ENCODE peak calls at places on chromosome 22, in ten cellular contexts. X, J, V, O, B, S, E, K, T and C are unnamed samples.
A peak's percentile ranks its signal among the peaks of the same experiment; 100 is the strongest.

GRCh38 chr22:35452351-35452781 is 52.4 kb downstream of the MCM5 start:
- DNase-seq in X (no peak), J (no peak), V (no peak), O (no peak), B (no peak), S (no peak), E (no peak), K (no peak), T (no peak), C (no peak)

GRCh38 chr22:21641417-21641794 is 696 bp upstream of the SDF2L1 start:
- DNase-seq in X (peak; percentile 51), J (no peak), V (peak; percentile 51), O (no peak), B (no peak), S (peak; percentile 61), E (peak; percentile 43), K (no peak), T (peak; percentile 50), C (peak; percentile 52)

GRCh38 chr22:29359469-29359868 is 28.9 kb downstream of the AP1B1 start:
- DNase-seq in X (peak; percentile 76), J (peak; percentile 37), V (peak; percentile 70), O (no peak), B (no peak), S (no peak), E (peak; percentile 53), K (no peak), T (peak; percentile 42), C (no peak)

GRCh38 chr22:42685941-42686666 is 34.6 kb downstream of the A4GALT start:
- DNase-seq in X (no peak), J (no peak), V (peak; percentile 73), O (no peak), B (peak; percentile 10), S (peak; percentile 90), E (peak; percentile 61), K (no peak), T (peak; percentile 13), C (no peak)

GRCh38 chr22:29607426-29607825 is 4.0 kb downstream of the NF2 start:
- DNase-seq in X (no peak), J (no peak), V (no peak), O (no peak), B (no peak), S (no peak), E (no peak), K (no peak), T (no peak), C (no peak)

GRCh38 chr22:31556627-31557203 is 60.4 kb downstream of the SFI1 start:
- DNase-seq in X (peak; percentile 45), J (peak; percentile 38), V (peak; percentile 57), O (no peak), B (no peak), S (no peak), E (no peak), K (peak; percentile 19), T (peak; percentile 31), C (no peak)

GRCh38 chr22:21938906-21939305 is 13.7 kb downstream of the PPM1F start:
- DNase-seq in X (no peak), J (no peak), V (no peak), O (no peak), B (no peak), S (no peak), E (no peak), K (no peak), T (no peak), C (no peak)

GRCh38 chr22:40220316-40221054 is 42.8 kb downstream of the TNRC6B start:
- DNase-seq in X (peak; percentile 22), J (no peak), V (no peak), O (no peak), B (no peak), S (no peak), E (peak; percentile 27), K (peak; percentile 68), T (no peak), C (no peak)

GRCh38 chr22:21866821-21867527 is 471 bp downstream of the MAPK1 start:
- DNase-seq in X (no peak), J (peak; percentile 43), V (peak; percentile 7), O (no peak), B (peak; percentile 39), S (peak; percentile 78), E (peak; percentile 26), K (no peak), T (no peak), C (no peak)

GRCh38 chr22:31616315-31616980 is 45.6 kb downstream of the PISD start:
- DNase-seq in X (no peak), J (no peak), V (no peak), O (no peak), B (no peak), S (no peak), E (no peak), K (no peak), T (no peak), C (peak; percentile 84)

GRCh38 chr22:29727248-29727551 is 7.4 kb downstream of the CABP7 start:
- DNase-seq in X (no peak), J (peak; percentile 30), V (peak; percentile 30), O (no peak), B (peak; percentile 48), S (no peak), E (peak; percentile 37), K (no peak), T (peak; percentile 29), C (peak; percentile 81)

GRCh38 chr22:43126506-43127165 is 16.1 kb downstream of the BIK start:
- DNase-seq in X (peak; percentile 64), J (no peak), V (peak; percentile 48), O (peak; percentile 38), B (no peak), S (peak; percentile 83), E (no peak), K (peak; percentile 84), T (peak; percentile 60), C (no peak)

GRCh38 chr22:21714059-21714770 is 21.4 kb downstream of the YPEL1 start:
- DNase-seq in X (no peak), J (no peak), V (no peak), O (no peak), B (no peak), S (no peak), E (no peak), K (no peak), T (no peak), C (no peak)

DNA sequence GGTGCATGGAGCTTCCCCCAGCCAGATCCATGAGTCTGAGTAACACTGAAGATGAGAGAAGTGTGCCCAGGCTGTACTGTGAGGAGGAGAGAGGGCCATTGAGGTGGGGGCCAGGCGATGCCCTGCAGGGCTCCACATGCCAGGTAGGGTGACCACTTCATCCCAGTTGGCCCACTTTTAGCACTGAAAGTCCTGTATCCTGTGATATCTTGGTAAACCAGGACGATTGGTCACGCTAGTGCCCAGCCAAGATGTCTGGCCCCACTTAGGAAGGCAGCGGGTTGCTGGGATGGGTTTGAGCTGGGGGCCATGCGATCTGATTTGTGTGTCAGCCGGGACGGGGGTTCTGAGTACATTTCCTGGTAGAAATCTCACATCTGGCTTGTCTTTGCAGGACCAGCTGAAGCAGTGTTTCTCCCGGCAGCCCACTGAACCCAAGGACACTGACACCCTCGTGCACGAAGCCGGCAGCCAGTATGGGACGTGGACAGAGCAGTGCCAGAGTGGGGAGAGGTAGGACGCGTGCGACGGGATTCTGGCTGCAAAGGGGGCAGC is 29.2 kb upstream of the CRYBB3 start:
- DNase-seq in X (no peak), J (no peak), V (no peak), O (no peak), B (no peak), S (no peak), E (no peak), K (no peak), T (no peak), C (no peak)
- TF ChIP-seq CTCF in X (no peak), J (no peak), V (no peak), O (no peak), B (no peak), S (no peak), E (no peak), K (no peak), T (no peak), C (no peak)

GRCh38 chr22:17540481-17540880 is 22.8 kb upstream of the SLC25A18 start:
- DNase-seq in X (no peak), J (no peak), V (no peak), O (no peak), B (peak; percentile 8), S (no peak), E (no peak), K (no peak), T (no peak), C (no peak)
- TF ChIP-seq CTCF in X (no peak), J (peak; percentile 70), V (no peak), O (no peak), B (peak; percentile 44), S (no peak), E (no peak), K (peak; percentile 16), T (no peak), C (no peak)

GRCh38 chr22:44385781-44386180 is 73.0 kb upstream of the SHISAL1 start:
- DNase-seq in X (no peak), J (no peak), V (no peak), O (no peak), B (no peak), S (peak; percentile 53), E (no peak), K (no peak), T (no peak), C (no peak)

GRCh38 chr22:44389181-44389580 is 76.4 kb upstream of the SHISAL1 start:
- DNase-seq in X (no peak), J (no peak), V (no peak), O (no peak), B (no peak), S (peak; percentile 58), E (no peak), K (no peak), T (no peak), C (no peak)

GRCh38 chr22:44384981-44385610 is 72.3 kb upstream of the SHISAL1 start:
- DNase-seq in X (no peak), J (no peak), V (no peak), O (no peak), B (no peak), S (peak; percentile 68), E (no peak), K (no peak), T (no peak), C (no peak)

GRCh38 chr22:44386386-44387035 is 73.8 kb upstream of the SHISAL1 start:
- DNase-seq in X (no peak), J (no peak), V (no peak), O (no peak), B (no peak), S (peak; percentile 38), E (no peak), K (no peak), T (no peak), C (no peak)

DNA sequence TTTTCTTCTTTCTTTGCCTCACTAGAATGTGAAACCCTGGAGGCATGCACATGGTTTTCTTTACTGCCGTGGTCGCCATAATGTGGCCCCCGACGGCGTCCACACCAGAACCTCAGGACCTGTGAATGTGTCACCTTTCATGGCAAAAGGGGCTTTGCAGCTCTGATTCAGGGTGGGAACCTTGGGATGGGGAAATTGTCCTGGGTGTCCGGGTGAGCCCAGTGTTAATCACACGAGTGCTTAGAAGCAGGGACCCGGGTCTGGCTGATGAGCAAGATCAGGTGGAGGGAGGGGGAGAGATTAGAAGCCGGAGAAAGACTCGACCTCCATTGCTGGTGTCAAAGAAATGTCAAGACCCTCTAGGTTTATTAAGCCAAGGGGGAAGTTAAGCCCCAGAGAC is 74.7 kb upstream of the SHISAL1 start:
- DNase-seq in X (no peak), J (no peak), V (no peak), O (no peak), B (no peak), S (no peak), E (no peak), K (no peak), T (no peak), C (no peak)
- TF ChIP-seq CTCF in X (no peak), J (no peak), V (no peak), O (no peak), B (no peak), S (no peak), E (no peak), K (no peak), T (no peak), C (no peak)

GRCh38 chr22:46087816-46088277 is 62.5 kb upstream of the PPARA start:
- DNase-seq in X (peak; percentile 93), J (no peak), V (peak; percentile 95), O (no peak), B (peak; percentile 40), S (peak; percentile 97), E (peak; percentile 97), K (peak; percentile 60), T (peak; percentile 98), C (no peak)
- TF ChIP-seq CTCF in X (no peak), J (no peak), V (no peak), O (no peak), B (no peak), S (no peak), E (no peak), K (no peak), T (no peak), C (no peak)